ENCODE peak calls at places on chromosomes 6 and 20, in four cellular contexts. C, A, P and W are unnamed samples.

GRCh38 chr20:62785381-62785780 is 10.9 kb upstream of the MRGBP start:
- DNase-seq in A (no peak), P (no peak), C (no peak), W (no peak)

GRCh38 chr6:90611996-90612690 is 25.3 kb upstream of the MAP3K7 start:
- DNase-seq in P (no peak), C (no peak), A (no peak), W (no peak)

GRCh38 chr6:157151989-157152388 is 171.3 kb downstream of the TMEM242 start:
- DNase-seq in A (no peak), C (no peak), P (no peak), W (no peak)

GRCh38 chr20:61112515-61112914 is 139.5 kb upstream of the CDH4 start:
- DNase-seq in P (no peak), C (no peak), A (no peak), W (no peak)

GRCh38 chr6:14948586-14949245 is 297.2 kb upstream of the JARID2 start:
- DNase-seq in P (no peak), A (no peak), C (no peak), W (no peak)

GRCh38 chr6:31933537-31933936 is 6.0 kb downstream of the C2 start:
- DNase-seq in P (no peak), A (no peak), C (no peak), W (no peak)

GRCh38 chr6:85923013-85923430 is 280.3 kb upstream of the SYNCRIP start:
- DNase-seq in C (peak; percentile 10), A (no peak), P (peak; percentile 7), W (no peak)

GRCh38 chr20:41172296-41173140 is 35.2 kb downstream of the PLCG1 start:
- DNase-seq in P (no peak), C (no peak), A (no peak), W (peak; percentile 32)

GRCh38 chr20:9103955-9104354 is 35.1 kb downstream of the PLCB4 start:
- DNase-seq in P (no peak), C (no peak), A (no peak), W (no peak)

GRCh38 chr20:14609328-14610221 is 272.2 kb upstream of the FLRT3 start:
- DNase-seq in C (no peak), P (no peak), A (no peak), W (no peak)